ENCODE peak calls at places on chromosomes 3 and 15, in seven cellular contexts. C is iPS DF 6.9, L is BE2C, J is Peyer's patch, U is suprapubic skin, H is right cardiac atrium, E is cardiac muscle cell. Z is an unnamed sample.

GRCh38 chr3:155741598-155741997 is 3.3 kb downstream of the PLCH1 start:
- DNase-seq in C (no peak), L (no peak), J (no peak), U (no peak), H (no peak), E (no peak), Z (no peak)

GRCh38 chr3:177447938-177448337 is 250.7 kb upstream of the TBL1XR1 start:
- DNase-seq in C (no peak), L (no peak), J (peak; percentile 80), U (no peak), H (no peak), E (no peak), Z (peak; percentile 89)

GRCh38 chr3:67106874-67107273 is 108.8 kb downstream of the KBTBD8 start:
- DNase-seq in C (no peak), L (no peak), J (no peak), U (no peak), H (no peak), E (no peak), Z (no peak)

GRCh38 chr3:121752261-121752660 is 2.7 kb upstream of the GOLGB1 start:
- DNase-seq in C (no peak), L (no peak), J (no peak), U (no peak), H (no peak), E (no peak), Z (no peak)

GRCh38 chr15:80970018-80970657 is 19.5 kb downstream of the MESD start:
- DNase-seq in C (peak; percentile 25), L (peak; percentile 66), J (no peak), U (peak; percentile 82), H (peak; percentile 68), E (peak; percentile 76), Z (peak; percentile 54)

GRCh38 chr3:16332904-16333426 is 68.0 kb downstream of the OXNAD1 start:
- DNase-seq in C (no peak), L (no peak), J (no peak), U (no peak), H (no peak), E (peak; percentile 41), Z (no peak)

GRCh38 chr15:26651909-26652308 is 121.0 kb downstream of the GABRB3 start:
- DNase-seq in C (no peak), L (no peak), J (no peak), U (no peak), H (no peak), E (no peak), Z (no peak)

GRCh38 chr15:63950911-63951481 is 95.3 kb downstream of the DAPK2 start:
- DNase-seq in C (no peak), L (no peak), J (no peak), U (no peak), H (no peak), E (no peak), Z (no peak)

GRCh38 chr15:51075364-51075763 is 19.3 kb downstream of the TNFAIP8L3 start:
- DNase-seq in C (no peak), L (no peak), J (no peak), U (no peak), H (peak; percentile 60), E (no peak), Z (no peak)

GRCh38 chr15:42153874-42154575 is 2.4 kb downstream of the PLA2G4F start:
- DNase-seq in C (no peak), L (no peak), J (no peak), U (peak; percentile 74), H (peak; percentile 65), E (no peak), Z (peak; percentile 13)

GRCh38 chr3:167209011-167209410 is 171.1 kb downstream of the ZBBX start:
- DNase-seq in C (no peak), L (no peak), J (no peak), U (no peak), H (no peak), E (no peak), Z (no peak)

GRCh38 chr15:42863572-42864239 is 56.9 kb downstream of the TTBK2 start:
- DNase-seq in C (no peak), L (no peak), J (no peak), U (no peak), H (no peak), E (no peak), Z (peak; percentile 40)

GRCh38 chr15:48373855-48374421 is 42.7 kb downstream of the DUT start:
- DNase-seq in C (no peak), L (peak; percentile 23), J (no peak), U (no peak), H (peak; percentile 54), E (no peak), Z (no peak)

GRCh38 chr3:123459867-123460266 is 11.0 kb upstream of the ADCY5 start:
- DNase-seq in C (no peak), L (no peak), J (no peak), U (no peak), H (no peak), E (no peak), Z (no peak)

GRCh38 chr15:27487846-27488245 is 516.9 kb downstream of the GABRG3 start:
- DNase-seq in C (no peak), L (no peak), J (no peak), U (no peak), H (no peak), E (no peak), Z (no peak)

GRCh38 chr15:97748576-97748975 is 211.9 kb upstream of the ARRDC4 start:
- DNase-seq in C (no peak), L (no peak), J (no peak), U (no peak), H (no peak), E (no peak), Z (no peak)

GRCh38 chr15:78390823-78391222 is 47.2 kb upstream of the IREB2 start:
- DNase-seq in C (no peak), L (no peak), J (no peak), U (no peak), H (no peak), E (no peak), Z (peak; percentile 1)

GRCh38 chr3:133089906-133090305 is 51.7 kb downstream of the TMEM108 start:
- DNase-seq in C (no peak), L (no peak), J (no peak), U (no peak), H (no peak), E (no peak), Z (no peak)

GRCh38 chr3:184679056-184679502 is 32.8 kb downstream of the MAGEF1 start:
- DNase-seq in C (no peak), L (peak; percentile 95), J (no peak), U (no peak), H (peak; percentile 89), E (peak; percentile 77), Z (no peak)

GRCh38 chr3:1072040-1072439 is 20.8 kb upstream of the CNTN6 start:
- DNase-seq in C (no peak), L (no peak), J (peak; percentile 52), U (no peak), H (no peak), E (no peak), Z (no peak)

GRCh38 chr15:58403581-58403980 is 28.2 kb upstream of the LIPC start:
- DNase-seq in C (no peak), L (no peak), J (no peak), U (no peak), H (no peak), E (no peak), Z (no peak)

GRCh38 chr3:101531473-101532086 is 18.6 kb upstream of the SENP7 start:
- DNase-seq in C (no peak), L (no peak), J (no peak), U (no peak), H (no peak), E (no peak), Z (no peak)

GRCh38 chr3:76310661-76311060 is 525.3 kb upstream of the ZNF717 start:
- DNase-seq in C (no peak), L (no peak), J (no peak), U (no peak), H (no peak), E (no peak), Z (no peak)

GRCh38 chr15:45126535-45127158 is 3.0 kb downstream of the DUOXA1 start:
- DNase-seq in C (no peak), L (peak; percentile 50), J (no peak), U (no peak), H (no peak), E (peak; percentile 38), Z (peak; percentile 60)

GRCh38 chr3:111763101-111763500 is 96.0 kb upstream of the PHLDB2 start:
- DNase-seq in C (no peak), L (no peak), J (no peak), U (no peak), H (no peak), E (no peak), Z (no peak)

GRCh38 chr3:171415070-171415469 is 45.1 kb downstream of the TNIK start:
- DNase-seq in C (no peak), L (no peak), J (no peak), U (no peak), H (no peak), E (no peak), Z (no peak)

GRCh38 chr15:65411470-65412071 is 11.2 kb downstream of the IGDCC4 start:
- DNase-seq in C (no peak), L (no peak), J (no peak), U (no peak), H (no peak), E (no peak), Z (no peak)

GRCh38 chr3:137852511-137852910 is 88.4 kb downstream of the SOX14 start:
- DNase-seq in C (no peak), L (no peak), J (no peak), U (no peak), H (no peak), E (no peak), Z (no peak)

GRCh38 chr3:52039426-52039825 is 16.9 kb downstream of the DUSP7 start:
- DNase-seq in C (no peak), L (no peak), J (no peak), U (no peak), H (no peak), E (no peak), Z (no peak)

GRCh38 chr3:64441861-64442260 is 216.6 kb upstream of the PRICKLE2 start:
- DNase-seq in C (no peak), L (no peak), J (no peak), U (no peak), H (no peak), E (no peak), Z (peak; percentile 69)

GRCh38 chr3:126849768-126850167 is 133.1 kb upstream of the PLXNA1 start:
- DNase-seq in C (no peak), L (no peak), J (no peak), U (peak; percentile 43), H (no peak), E (no peak), Z (no peak)
- H3K4me1 ChIP-seq in C (peaks cover 23% of the 10 kb centered on the region), L (no peaks in the 10 kb centered on the region), J (no peaks in the 10 kb centered on the region), U (no peaks in the 10 kb centered on the region), H (peaks cover 5% of the 10 kb centered on the region), E (peaks cover 15% of the 10 kb centered on the region), Z (no peaks in the 10 kb centered on the region)

GRCh38 chr3:37907371-37907770 is 45.7 kb downstream of the CTDSPL start:
- DNase-seq in C (no peak), L (no peak), J (no peak), U (no peak), H (no peak), E (no peak), Z (no peak)
- H3K4me1 ChIP-seq in C (peaks cover 4% of the 10 kb centered on the region), L (peaks cover 4% of the 10 kb centered on the region), J (no peaks in the 10 kb centered on the region), U (peaks cover 57% of the 10 kb centered on the region), H (peaks cover 30% of the 10 kb centered on the region), E (peaks cover 31% of the 10 kb centered on the region), Z (peaks cover 61% of the 10 kb centered on the region)

GRCh38 chr15:49439678-49440375 is 16.8 kb downstream of the FGF7 start:
- DNase-seq in C (no peak), L (no peak), J (no peak), U (no peak), H (no peak), E (no peak), Z (no peak)
- H3K4me1 ChIP-seq in C (no peaks in the 10 kb centered on the region), L (no peaks in the 10 kb centered on the region), J (no peaks in the 10 kb centered on the region), U (peaks cover 10% of the 10 kb centered on the region), H (no peaks in the 10 kb centered on the region), E (peaks cover 20% of the 10 kb centered on the region), Z (no peaks in the 10 kb centered on the region)

GRCh38 chr3:141430326-141430725 is 56.5 kb upstream of the RASA2 start:
- DNase-seq in C (no peak), L (no peak), J (no peak), U (no peak), H (no peak), E (no peak), Z (no peak)
- H3K4me1 ChIP-seq in C (peaks cover 3% of the 10 kb centered on the region), L (peaks cover 4% of the 10 kb centered on the region), J (no peaks in the 10 kb centered on the region), U (peaks cover 37% of the 10 kb centered on the region), H (peaks cover 21% of the 10 kb centered on the region), E (peaks cover 52% of the 10 kb centered on the region), Z (peaks cover 93% of the 10 kb centered on the region)